ENCODE peak calls at places on chromosomes 16 and 17, in six cellular contexts. One of them, this sample, is unnamed.

GRCh38 chr17:45345554-45346254 is 28.9 kb upstream of the MAP3K14 start:
- DNase-seq in DND-41: no peak
- DNase-seq in transverse colon: peak; percentile 6
- DNase-seq in cardiac muscle cell: peak; percentile 95
- DNase-seq in lung: no peak
- DNase-seq in osteoblast: peak; percentile 66
- DNase-seq in this sample: no peak

GRCh38 chr17:82283208-82283749 is 9.8 kb upstream of the CSNK1D start:
- DNase-seq in osteoblast: peak; percentile 97
- DNase-seq in DND-41: no peak
- DNase-seq in transverse colon: no peak
- DNase-seq in lung: no peak
- DNase-seq in cardiac muscle cell: peak; percentile 58
- DNase-seq in this sample: peak; percentile 80

GRCh38 chr16:24838554-24839266 is 7.1 kb upstream of the SLC5A11 start:
- DNase-seq in DND-41: no peak
- DNase-seq in cardiac muscle cell: peak; percentile 84
- DNase-seq in osteoblast: peak; percentile 92
- DNase-seq in lung: no peak
- DNase-seq in transverse colon: peak; percentile 26
- DNase-seq in this sample: no peak

GRCh38 chr17:12738624-12739023 is 50.7 kb upstream of the ARHGAP44 start:
- DNase-seq in lung: no peak
- DNase-seq in DND-41: no peak
- DNase-seq in osteoblast: no peak
- DNase-seq in cardiac muscle cell: no peak
- DNase-seq in transverse colon: no peak
- DNase-seq in this sample: no peak

GRCh38 chr17:77437017-77437416 is 296.2 kb downstream of the SEC14L1 start:
- DNase-seq in DND-41: peak; percentile 63
- DNase-seq in cardiac muscle cell: peak; percentile 93
- DNase-seq in osteoblast: no peak
- DNase-seq in transverse colon: peak; percentile 42
- DNase-seq in lung: no peak
- DNase-seq in this sample: no peak

GRCh38 chr17:80791758-80792284 is 199.8 kb upstream of the CHMP6 start:
- DNase-seq in transverse colon: peak; percentile 55
- DNase-seq in osteoblast: peak; percentile 97
- DNase-seq in cardiac muscle cell: peak; percentile 93
- DNase-seq in lung: peak; percentile 44
- DNase-seq in DND-41: peak; percentile 21
- DNase-seq in this sample: peak; percentile 84

GRCh38 chr16:49529646-49530045 is 156.0 kb downstream of the C16orf78 start:
- DNase-seq in transverse colon: no peak
- DNase-seq in osteoblast: no peak
- DNase-seq in lung: no peak
- DNase-seq in cardiac muscle cell: no peak
- DNase-seq in DND-41: no peak
- DNase-seq in this sample: no peak

GRCh38 chr16:54633943-54634362 is 296.7 kb upstream of the IRX5 start:
- DNase-seq in osteoblast: peak; percentile 80
- DNase-seq in transverse colon: no peak
- DNase-seq in DND-41: peak; percentile 11
- DNase-seq in lung: peak; percentile 48
- DNase-seq in cardiac muscle cell: peak; percentile 13
- DNase-seq in this sample: no peak

GRCh38 chr16:51939371-51940005 is 607.5 kb downstream of the TOX3 start:
- DNase-seq in lung: no peak
- DNase-seq in transverse colon: no peak
- DNase-seq in osteoblast: no peak
- DNase-seq in cardiac muscle cell: no peak
- DNase-seq in DND-41: no peak
- DNase-seq in this sample: no peak

GRCh38 chr16:29994613-29995329 is 646 bp downstream of the HIRIP3 start:
- DNase-seq in transverse colon: peak; percentile 86
- DNase-seq in osteoblast: no peak
- DNase-seq in DND-41: peak; percentile 83
- DNase-seq in cardiac muscle cell: peak; percentile 53
- DNase-seq in lung: peak; percentile 84
- DNase-seq in this sample: peak; percentile 73

GRCh38 chr17:51721711-51722110 is 436.8 kb downstream of the CA10 start:
- DNase-seq in lung: no peak
- DNase-seq in osteoblast: no peak
- DNase-seq in DND-41: no peak
- DNase-seq in cardiac muscle cell: no peak
- DNase-seq in transverse colon: no peak
- DNase-seq in this sample: no peak

GRCh38 chr16:2178321-2179106 is 17.9 kb downstream of the CASKIN1 start:
- DNase-seq in transverse colon: no peak
- DNase-seq in osteoblast: no peak
- DNase-seq in lung: no peak
- DNase-seq in cardiac muscle cell: peak; percentile 44
- DNase-seq in DND-41: no peak
- DNase-seq in this sample: no peak

GRCh38 chr17:49132699-49133364 is at the start of gene B4GALNT2:
- DNase-seq in DND-41: no peak
- DNase-seq in lung: no peak
- DNase-seq in transverse colon: peak; percentile 69
- DNase-seq in osteoblast: peak; percentile 90
- DNase-seq in cardiac muscle cell: no peak
- DNase-seq in this sample: peak; percentile 78
- H3K4me3 ChIP-seq in DND-41: no peak within 1 kb of the TSS
- H3K4me3 ChIP-seq in lung: no peak within 1 kb of the TSS
- H3K4me3 ChIP-seq in transverse colon: peak within 1 kb of the TSS; percentile 46
- H3K4me3 ChIP-seq in osteoblast: peak within 1 kb of the TSS; percentile 60
- H3K4me3 ChIP-seq in cardiac muscle cell: peak within 1 kb of the TSS; percentile 22
- H3K4me3 ChIP-seq in this sample: peak within 1 kb of the TSS; percentile 49

DNA sequence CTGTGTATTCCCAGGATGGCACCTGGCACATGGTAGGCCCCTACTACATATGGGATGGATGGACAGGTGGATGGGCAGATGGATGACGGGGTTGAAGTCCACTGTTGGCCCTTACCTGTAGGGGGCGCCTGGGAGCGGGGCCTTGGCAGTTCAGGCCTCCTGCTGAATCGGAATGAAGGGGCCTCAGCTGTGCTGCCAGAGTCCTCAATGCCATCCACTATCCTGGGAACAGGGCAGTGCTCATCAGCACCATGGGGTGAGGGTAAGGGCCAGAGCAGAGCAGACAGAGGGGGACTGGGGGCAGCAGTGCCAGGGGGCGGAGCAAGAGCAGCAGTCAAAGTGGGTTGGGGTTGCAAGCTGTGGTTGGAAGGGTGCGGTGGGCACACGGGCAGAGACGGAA is 8.3 kb upstream of the RAB5C start:
- DNase-seq in cardiac muscle cell: no peak
- DNase-seq in transverse colon: peak; percentile 27
- DNase-seq in DND-41: peak; percentile 38
- DNase-seq in lung: no peak
- DNase-seq in osteoblast: peak; percentile 88
- DNase-seq in this sample: no peak
- TF ChIP-seq CTCF in cardiac muscle cell: peak; percentile 51
- TF ChIP-seq CTCF in transverse colon: peak; percentile 22
- TF ChIP-seq CTCF in DND-41: peak; percentile 74
- TF ChIP-seq CTCF in lung: no peak
- TF ChIP-seq CTCF in osteoblast: peak; percentile 40
- TF ChIP-seq CTCF in this sample: peak; percentile 24

GRCh38 chr16:86029131-86029741 is 130.3 kb downstream of the IRF8 start:
- DNase-seq in osteoblast: peak; percentile 67
- DNase-seq in transverse colon: peak; percentile 36
- DNase-seq in lung: no peak
- DNase-seq in cardiac muscle cell: peak; percentile 63
- DNase-seq in DND-41: peak; percentile 41
- DNase-seq in this sample: peak; percentile 89
- H3K27ac ChIP-seq in osteoblast: no peak overlapping the region
- H3K27ac ChIP-seq in transverse colon: no peak overlapping the region
- H3K27ac ChIP-seq in lung: peak overlapping the region; percentile 1
- H3K27ac ChIP-seq in cardiac muscle cell: no peak overlapping the region
- H3K27ac ChIP-seq in DND-41: no peak overlapping the region
- H3K27ac ChIP-seq in this sample: no peak overlapping the region

GRCh38 chr17:49779730-49780220 is 8.7 kb upstream of the KAT7 start:
- DNase-seq in transverse colon: peak; percentile 28
- DNase-seq in cardiac muscle cell: peak; percentile 89
- DNase-seq in DND-41: peak; percentile 27
- DNase-seq in osteoblast: peak; percentile 83
- DNase-seq in lung: no peak
- DNase-seq in this sample: no peak

GRCh38 chr17:49784636-49785035 is 3.8 kb upstream of the KAT7 start:
- DNase-seq in lung: no peak
- DNase-seq in transverse colon: no peak
- DNase-seq in cardiac muscle cell: no peak
- DNase-seq in DND-41: no peak
- DNase-seq in osteoblast: no peak
- DNase-seq in this sample: no peak

GRCh38 chr17:49788443-49789277 is at the start of gene KAT7:
- DNase-seq in lung: peak; percentile 100
- DNase-seq in DND-41: peak; percentile 99
- DNase-seq in osteoblast: peak; percentile 98
- DNase-seq in cardiac muscle cell: peak; percentile 100
- DNase-seq in transverse colon: peak; percentile 99
- DNase-seq in this sample: peak; percentile 100

GRCh38 chr17:49787932-49788442 is 494 bp upstream of the KAT7 start:
- DNase-seq in osteoblast: peak; percentile 27
- DNase-seq in lung: no peak
- DNase-seq in transverse colon: peak; percentile 26
- DNase-seq in DND-41: peak; percentile 22
- DNase-seq in cardiac muscle cell: no peak
- DNase-seq in this sample: no peak

GRCh38 chr17:49783051-49783715 is 5.3 kb upstream of the KAT7 start:
- DNase-seq in cardiac muscle cell: no peak
- DNase-seq in osteoblast: no peak
- DNase-seq in lung: no peak
- DNase-seq in transverse colon: no peak
- DNase-seq in DND-41: no peak
- DNase-seq in this sample: no peak
- H3K4me3 ChIP-seq in cardiac muscle cell: no peak overlapping the region
- H3K4me3 ChIP-seq in osteoblast: no peak overlapping the region
- H3K4me3 ChIP-seq in lung: no peak overlapping the region
- H3K4me3 ChIP-seq in transverse colon: no peak overlapping the region
- H3K4me3 ChIP-seq in DND-41: no peak overlapping the region
- H3K4me3 ChIP-seq in this sample: no peak overlapping the region

DNA sequence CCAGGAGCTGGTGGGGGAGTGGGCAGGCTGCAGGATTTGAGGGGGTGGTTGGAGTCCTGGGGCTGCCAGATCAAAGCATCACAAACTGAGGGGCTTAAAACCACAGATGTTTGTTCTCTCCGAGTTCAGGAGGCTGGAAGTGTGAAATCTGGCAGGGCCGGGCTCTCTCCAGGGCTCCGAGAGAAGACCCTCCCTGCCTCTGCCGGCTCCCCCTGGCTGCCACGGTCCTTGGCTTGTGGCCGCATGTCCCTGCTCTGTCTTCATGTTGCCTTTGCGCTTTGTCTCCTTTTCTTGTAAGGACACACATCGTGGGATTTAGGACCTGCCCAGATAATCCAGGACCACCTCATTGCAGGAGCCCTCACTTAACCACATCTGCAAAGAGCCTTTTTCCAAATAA is 139.8 kb upstream of the GSE1 start:
- DNase-seq in cardiac muscle cell: no peak
- DNase-seq in osteoblast: no peak
- DNase-seq in transverse colon: no peak
- DNase-seq in DND-41: no peak
- DNase-seq in lung: no peak
- DNase-seq in this sample: no peak
- TF ChIP-seq CTCF in cardiac muscle cell: no peak
- TF ChIP-seq CTCF in osteoblast: no peak
- TF ChIP-seq CTCF in transverse colon: no peak
- TF ChIP-seq CTCF in DND-41: peak; percentile 23
- TF ChIP-seq CTCF in lung: no peak
- TF ChIP-seq CTCF in this sample: no peak

GRCh38 chr16:84844049-84844350 is 24.2 kb downstream of the CRISPLD2 start:
- DNase-seq in osteoblast: peak; percentile 73
- DNase-seq in cardiac muscle cell: no peak
- DNase-seq in transverse colon: peak; percentile 60
- DNase-seq in lung: no peak
- DNase-seq in DND-41: no peak
- DNase-seq in this sample: no peak

GRCh38 chr16:84841787-84842300 is 22.1 kb downstream of the CRISPLD2 start:
- DNase-seq in transverse colon: peak; percentile 83
- DNase-seq in osteoblast: peak; percentile 58
- DNase-seq in cardiac muscle cell: no peak
- DNase-seq in lung: peak; percentile 71
- DNase-seq in DND-41: no peak
- DNase-seq in this sample: no peak

GRCh38 chr16:84844561-84845495 is 25.0 kb downstream of the CRISPLD2 start:
- DNase-seq in transverse colon: no peak
- DNase-seq in cardiac muscle cell: no peak
- DNase-seq in DND-41: no peak
- DNase-seq in lung: no peak
- DNase-seq in osteoblast: peak; percentile 63
- DNase-seq in this sample: no peak

GRCh38 chr16:84842516-84843148 is 22.8 kb downstream of the CRISPLD2 start:
- DNase-seq in cardiac muscle cell: no peak
- DNase-seq in osteoblast: peak; percentile 77
- DNase-seq in lung: no peak
- DNase-seq in DND-41: no peak
- DNase-seq in transverse colon: no peak
- DNase-seq in this sample: no peak

DNA sequence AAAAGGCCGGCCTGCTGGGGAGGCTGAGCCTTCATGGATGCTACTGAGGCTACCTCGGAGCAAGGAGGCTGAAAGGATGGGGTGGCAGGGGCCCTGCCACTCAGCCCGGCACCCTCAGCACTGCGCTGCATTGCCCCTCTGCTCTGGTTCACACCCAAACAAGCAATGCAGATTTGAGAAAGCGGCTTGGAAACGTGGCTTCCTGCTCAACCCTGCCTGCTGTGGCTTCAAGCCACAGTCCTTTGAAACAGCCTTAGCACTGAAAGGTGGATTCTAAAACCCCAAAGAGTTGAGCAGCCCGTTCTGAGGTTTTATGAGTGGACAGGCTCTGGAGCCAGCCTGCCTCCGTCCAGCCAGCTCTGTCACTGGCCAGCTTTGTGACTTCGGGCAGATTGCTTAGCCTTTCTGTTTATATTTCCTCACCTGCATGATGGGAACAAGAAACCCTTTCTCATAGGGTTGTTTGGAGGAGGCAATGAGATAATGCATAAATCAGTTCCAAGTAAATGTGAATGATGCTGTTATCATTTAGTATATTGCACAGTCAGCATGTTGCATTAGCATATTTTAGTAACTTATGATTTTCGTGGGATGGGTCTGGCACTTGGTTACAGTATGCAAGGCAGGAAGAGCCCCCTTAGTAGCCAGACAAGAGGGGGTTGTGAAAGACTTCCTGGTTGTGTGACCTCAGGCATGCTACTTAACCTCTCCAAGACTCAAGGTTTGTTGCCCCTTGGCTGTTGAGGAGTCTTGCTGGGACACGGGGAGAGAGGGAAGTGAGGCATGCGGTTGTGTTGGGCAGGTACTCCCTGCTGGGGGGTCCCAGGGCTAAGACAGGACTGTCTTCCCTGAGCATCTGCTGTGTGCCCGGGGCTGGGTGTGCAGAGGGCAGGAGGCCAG is 23.6 kb downstream of the CRISPLD2 start:
- DNase-seq in cardiac muscle cell: no peak
- DNase-seq in DND-41: no peak
- DNase-seq in osteoblast: peak; percentile 69
- DNase-seq in transverse colon: no peak
- DNase-seq in lung: no peak
- DNase-seq in this sample: no peak
- H3K27ac ChIP-seq in cardiac muscle cell: no peak overlapping the region
- H3K27ac ChIP-seq in DND-41: no peak overlapping the region
- H3K27ac ChIP-seq in osteoblast: no peak overlapping the region
- H3K27ac ChIP-seq in transverse colon: peak overlapping the region; percentile 74
- H3K27ac ChIP-seq in lung: peak overlapping the region; percentile 13
- H3K27ac ChIP-seq in this sample: no peak overlapping the region

This sample was measured in kidney.